ENCODE peak calls at places on chromosomes 4 and X, in seven cellular contexts. U, G, S, J, O, A and P are unnamed samples.

GRCh38 chrX:38732866-38733265 is 68.4 kb upstream of the MID1IP1 start:
- DNase-seq in U (no peak), G (no peak), S (no peak), J (no peak), O (no peak), A (no peak), P (no peak)

GRCh38 chr4:134201216-134202098 is at the start of gene PABPC4L:
- DNase-seq in U (peak; percentile 36), G (peak; percentile 38), S (no peak), J (no peak), O (no peak), A (peak; percentile 20), P (no peak)

GRCh38 chrX:68369559-68369958 is 63.7 kb downstream of the OPHN1 start:
- DNase-seq in U (no peak), G (peak; percentile 1), S (no peak), J (no peak), O (no peak), A (no peak), P (no peak)

GRCh38 chr4:60562353-60562752 is 637.8 kb upstream of the ADGRL3 start:
- DNase-seq in U (no peak), G (no peak), S (no peak), J (no peak), O (no peak), A (no peak), P (peak; percentile 4)

GRCh38 chrX:107683124-107683895 is 55.0 kb downstream of the PRPS1 start:
- DNase-seq in U (peak; percentile 81), G (peak; percentile 17), S (no peak), J (no peak), O (no peak), A (no peak), P (no peak)

GRCh38 chr4:189792819-189793618 is 147.7 kb upstream of the FRG1 start:
- DNase-seq in U (no peak), G (peak; percentile 83), S (peak; percentile 11), J (peak; percentile 46), O (peak; percentile 70), A (peak; percentile 20), P (peak; percentile 76)

GRCh38 chrX:116342903-116343302 is 93.5 kb upstream of the SLC6A14 start:
- DNase-seq in U (no peak), G (no peak), S (no peak), J (no peak), O (no peak), A (no peak), P (no peak)

GRCh38 chr4:68905598-68906237 is 45.9 kb downstream of the UGT2A3 start:
- DNase-seq in U (no peak), G (no peak), S (no peak), J (no peak), O (no peak), A (no peak), P (no peak)

GRCh38 chr4:78661923-78662521 is 110.5 kb downstream of the ANXA3 start:
- DNase-seq in U (no peak), G (peak; percentile 69), S (peak; percentile 58), J (no peak), O (no peak), A (no peak), P (no peak)

GRCh38 chrX:9476810-9477575 is 12.1 kb downstream of the TBL1X start:
- DNase-seq in U (no peak), G (no peak), S (no peak), J (no peak), O (no peak), A (no peak), P (no peak)

GRCh38 chrX:73615022-73615421 is 52.0 kb downstream of the CHIC1 start:
- DNase-seq in U (no peak), G (no peak), S (no peak), J (no peak), O (no peak), A (no peak), P (no peak)

GRCh38 chr4:3673716-3674478 is 92.3 kb upstream of the ADRA2C start:
- DNase-seq in U (peak; percentile 32), G (no peak), S (no peak), J (no peak), O (no peak), A (no peak), P (no peak)

GRCh38 chr4:78779280-78779679 is 3.1 kb downstream of the BMP2K start:
- DNase-seq in U (no peak), G (peak; percentile 23), S (no peak), J (no peak), O (no peak), A (no peak), P (peak; percentile 27)